ENCODE peak calls at places on chromosomes 7 and 10, in ten cellular contexts. L is Calu3; B is NCI-H1092 treated with DMSO at 0.1 percent for 48 hours; I is epithelial cell of esophagus; Q is memory B cell; N is ovary; E is aorta; H is amniotic stem cell; U is activated CD4-positive, alpha-beta T cell treated with anti-CD3 and anti-CD28 coated beads, Interleukin-2, amount 10 ng/mL, durations not matched to agents 24 days and 14 days; X is CD4-positive, alpha-beta T cell. C is an unnamed sample.
A peak's percentile ranks its signal among the peaks of the same experiment; 100 is the strongest.

GRCh38 chr10:28125701-28126100 is 126.8 kb upstream of the ODAD2 start:
- DNase-seq in L (no peak), B (no peak), I (peak; percentile 36), Q (no peak), N (no peak), E (no peak), H (no peak), U (no peak), X (no peak), C (no peak)

GRCh38 chr10:10796061-10796773 is 221.5 kb upstream of the CELF2 start:
- DNase-seq in L (no peak), B (no peak), I (peak; percentile 76), Q (no peak), N (no peak), E (no peak), H (no peak), U (no peak), X (no peak), C (no peak)

GRCh38 chr7:108479751-108480150 is 23.5 kb upstream of the NRCAM start:
- DNase-seq in L (no peak), B (no peak), I (no peak), Q (no peak), N (no peak), E (no peak), H (no peak), U (no peak), X (no peak), C (no peak)

GRCh38 chr10:119651514-119652327 is 541 bp downstream of the BAG3 start:
- DNase-seq in L (peak; percentile 3), B (no peak), I (no peak), Q (no peak), N (peak; percentile 63), E (peak; percentile 57), H (no peak), U (peak; percentile 77), X (peak; percentile 11), C (no peak)

GRCh38 chr10:101845903-101846302 is 2.3 kb upstream of the KCNIP2 start:
- DNase-seq in L (no peak), B (no peak), I (no peak), Q (no peak), N (no peak), E (no peak), H (no peak), U (no peak), X (no peak), C (no peak)

GRCh38 chr7:5300366-5300765 is 17.6 kb downstream of the SLC29A4 start:
- DNase-seq in L (no peak), B (no peak), I (no peak), Q (no peak), N (no peak), E (no peak), H (no peak), U (no peak), X (no peak), C (no peak)

GRCh38 chr7:108335264-108335918 is 120.8 kb downstream of the NRCAM start:
- DNase-seq in L (peak; percentile 21), B (peak; percentile 88), I (no peak), Q (no peak), N (no peak), E (no peak), H (no peak), U (no peak), X (no peak), C (no peak)

GRCh38 chr10:27157150-27157549 is 2.0 kb downstream of the MASTL start:
- DNase-seq in L (no peak), B (no peak), I (peak; percentile 17), Q (no peak), N (no peak), E (no peak), H (no peak), U (peak; percentile 52), X (no peak), C (no peak)